ENCODE peak calls at places on chromosome 1, in nine cellular contexts. I is endothelial cell of umbilical vein; A is HCT116; T is mucosa of descending colon; U is A549; X is pancreas; L is Panc1; D is ovary; F is CD8-positive, alpha-beta T cell. W is an unnamed sample. For H3K9me3, the result is how much of the 10 kb centered on the place peaks cover.

GRCh38 chr1:21650400-21650799 is 18.8 kb downstream of the RAP1GAP start:
- DNase-seq in I (no peak), A (no peak), T (no peak), U (no peak), X (no peak), L (no peak), D (no peak), F (no peak), W (no peak)

GRCh38 chr1:178300350-178300699 is 196.4 kb downstream of the CLEC20A start:
- DNase-seq in I (no peak), A (no peak), T (no peak), U (no peak), X (no peak), L (no peak), D (no peak), F (no peak), W (no peak)

GRCh38 chr1:225908773-225909172 is 15.3 kb downstream of the PYCR2 start:
- DNase-seq in I (no peak), A (no peak), T (no peak), U (no peak), X (no peak), L (no peak), D (no peak), F (no peak), W (no peak)

GRCh38 chr1:55854911-55855310 is 639.7 kb upstream of the USP24 start:
- DNase-seq in I (no peak), A (no peak), T (no peak), U (no peak), X (no peak), L (no peak), D (no peak), F (no peak), W (no peak)

GRCh38 chr1:195733826-195734225 is 874.4 kb downstream of the KCNT2 start:
- DNase-seq in I (no peak), A (peak), T (peak), U (peak), X (no peak), L (no peak), D (no peak), F (no peak), W (no peak)

GRCh38 chr1:203321273-203322052 is 16.1 kb downstream of the BTG2 start:
- DNase-seq in I (no peak), A (no peak), T (no peak), U (no peak), X (no peak), L (no peak), D (no peak), F (no peak), W (no peak)

GRCh38 chr1:180623579-180624347 is 8.1 kb upstream of the XPR1 start:
- DNase-seq in I (peak), A (no peak), T (peak), U (peak), X (no peak), L (no peak), D (no peak), F (no peak), W (no peak)

GRCh38 chr1:67018574-67018973 is 35.4 kb downstream of the SLC35D1 start:
- DNase-seq in I (no peak), A (no peak), T (no peak), U (no peak), X (no peak), L (no peak), D (no peak), F (no peak), W (no peak)

GRCh38 chr1:180230791-180231505 is 884 bp downstream of the LHX4 start:
- DNase-seq in I (peak), A (no peak), T (no peak), U (no peak), X (no peak), L (no peak), D (no peak), F (no peak), W (no peak)

GRCh38 chr1:156421062-156421938 is 52.3 kb downstream of the RHBG start:
- DNase-seq in I (peak), A (peak), T (peak), U (peak), X (peak), L (no peak), D (peak), F (peak), W (peak)

GRCh38 chr1:201251851-201252430 is 31.4 kb upstream of the PKP1 start:
- DNase-seq in I (no peak), A (no peak), T (no peak), U (no peak), X (no peak), L (no peak), D (no peak), F (no peak), W (no peak)

GRCh38 chr1:50275564-50275963 is 147.7 kb downstream of the DMRTA2 start:
- DNase-seq in I (no peak), A (no peak), T (no peak), U (no peak), X (no peak), L (no peak), D (no peak), F (no peak), W (no peak)

GRCh38 chr1:117803318-117803717 is 126.1 kb downstream of the GDAP2 start:
- DNase-seq in I (no peak), A (no peak), T (no peak), U (no peak), X (no peak), L (no peak), D (no peak), F (no peak), W (no peak)

GRCh38 chr1:116674761-116675160 is 7.2 kb upstream of the IGSF3 start:
- DNase-seq in I (no peak), A (no peak), T (no peak), U (no peak), X (no peak), L (no peak), D (no peak), F (no peak), W (no peak)

GRCh38 chr1:49102752-49103151 is 326.1 kb upstream of the BEND5 start:
- DNase-seq in I (no peak), A (no peak), T (no peak), U (no peak), X (no peak), L (no peak), D (no peak), F (no peak), W (no peak)

GRCh38 chr1:16236091-16236494 is 890 bp downstream of the CPLANE2 start:
- DNase-seq in I (peak), A (peak), T (peak), U (peak), X (peak), L (no peak), D (no peak), F (peak), W (peak)

GRCh38 chr1:204830671-204831585 is 39.7 kb upstream of the NFASC start:
- DNase-seq in I (no peak), A (no peak), T (no peak), U (no peak), X (no peak), L (no peak), D (no peak), F (no peak), W (no peak)

GRCh38 chr1:11740258-11741192 is 4.6 kb downstream of the AGTRAP start:
- DNase-seq in I (no peak), A (no peak), T (no peak), U (no peak), X (no peak), L (no peak), D (no peak), F (no peak), W (no peak)

GRCh38 chr1:119870917-119871486 is 25.3 kb downstream of the ADAM30 start:
- DNase-seq in I (peak), A (peak), T (peak), U (peak), X (peak), L (peak), D (peak), F (peak), W (peak)

GRCh38 chr1:21607549-21608529 is 61.3 kb downstream of the RAP1GAP start:
- DNase-seq in I (peak), A (peak), T (peak), U (peak), X (peak), L (no peak), D (peak), F (no peak), W (no peak)

GRCh38 chr1:23254584-23254983 is 37.3 kb upstream of the HTR1D start:
- DNase-seq in I (no peak), A (no peak), T (no peak), U (no peak), X (no peak), L (no peak), D (no peak), F (no peak), W (no peak)

GRCh38 chr1:108200627-108201106 is 524 bp upstream of the SLC25A24 start:
- DNase-seq in I (peak), A (peak), T (peak), U (peak), X (peak), L (no peak), D (peak), F (peak), W (peak)

GRCh38 chr1:62438163-62438562 is 1.3 kb downstream of the USP1 start:
- DNase-seq in I (peak), A (no peak), T (no peak), U (no peak), X (no peak), L (no peak), D (no peak), F (no peak), W (no peak)

GRCh38 chr1:179709841-179710329 is 33.2 kb upstream of the FAM163A start:
- DNase-seq in I (peak), A (no peak), T (peak), U (no peak), X (no peak), L (no peak), D (peak), F (no peak), W (peak)

GRCh38 chr1:25699501-25700089 is 83.0 kb downstream of the MAN1C1 start:
- DNase-seq in I (no peak), A (no peak), T (no peak), U (no peak), X (no peak), L (no peak), D (peak), F (no peak), W (no peak)

GRCh38 chr1:25468037-25468436 is 37.3 kb downstream of the MACO1 start:
- DNase-seq in I (peak), A (no peak), T (no peak), U (no peak), X (peak), L (no peak), D (peak), F (no peak), W (no peak)

GRCh38 chr1:228238007-228238406 is 30.2 kb downstream of the OBSCN start:
- DNase-seq in I (no peak), A (no peak), T (no peak), U (no peak), X (no peak), L (no peak), D (no peak), F (no peak), W (no peak)

GRCh38 chr1:25130895-25131294 is 101.4 kb downstream of the SYF2 start:
- DNase-seq in I (no peak), A (no peak), T (no peak), U (no peak), X (no peak), L (no peak), D (no peak), F (no peak), W (no peak)

GRCh38 chr1:156444407-156445001 is 56.1 kb downstream of the MEF2D start:
- DNase-seq in I (peak), A (peak), T (no peak), U (peak), X (no peak), L (no peak), D (no peak), F (no peak), W (no peak)

GRCh38 chr1:150562384-150563339 is 13.5 kb downstream of the ADAMTSL4 start:
- DNase-seq in I (peak), A (no peak), T (peak), U (no peak), X (no peak), L (no peak), D (peak), F (peak), W (peak)

GRCh38 chr1:170881268-170882265 is 53.8 kb upstream of the MROH9 start:
- DNase-seq in I (peak), A (peak), T (peak), U (peak), X (no peak), L (peak), D (peak), F (no peak), W (no peak)

GRCh38 chr1:43367026-43367903 is 546 bp downstream of the ELOVL1 start:
- DNase-seq in I (peak), A (peak), T (peak), U (no peak), X (peak), L (no peak), D (no peak), F (no peak), W (peak)

GRCh38 chr1:156959414-156959813 is 39.0 kb downstream of the LRRC71 start:
- DNase-seq in I (peak), A (no peak), T (no peak), U (no peak), X (no peak), L (no peak), D (no peak), F (no peak), W (no peak)

GRCh38 chr1:54347955-54348699 is 58.1 kb downstream of the SSBP3 start:
- DNase-seq in I (no peak), A (no peak), T (peak), U (no peak), X (peak), L (no peak), D (no peak), F (no peak), W (no peak)

GRCh38 chr1:175889848-175890247 is 146.5 kb upstream of the TNR start:
- DNase-seq in I (no peak), A (no peak), T (no peak), U (no peak), X (no peak), L (no peak), D (no peak), F (no peak), W (no peak)

GRCh38 chr1:181772714-181773113 is 288.8 kb downstream of the ZNF648 start:
- DNase-seq in I (no peak), A (no peak), T (no peak), U (no peak), X (no peak), L (no peak), D (no peak), F (no peak), W (no peak)

GRCh38 chr1:47696911-47697441 is 259.1 kb downstream of the FOXD2 start:
- DNase-seq in I (no peak), A (peak), T (peak), U (no peak), X (no peak), L (no peak), D (no peak), F (no peak), W (no peak)

GRCh38 chr1:203644661-203645510 is 18.3 kb downstream of the ATP2B4 start:
- DNase-seq in I (peak), A (no peak), T (no peak), U (no peak), X (no peak), L (no peak), D (no peak), F (no peak), W (no peak)

GRCh38 chr1:180156631-180157091 is 2.0 kb downstream of the QSOX1 start:
- DNase-seq in I (no peak), A (no peak), T (no peak), U (no peak), X (no peak), L (no peak), D (no peak), F (no peak), W (no peak)

DNA sequence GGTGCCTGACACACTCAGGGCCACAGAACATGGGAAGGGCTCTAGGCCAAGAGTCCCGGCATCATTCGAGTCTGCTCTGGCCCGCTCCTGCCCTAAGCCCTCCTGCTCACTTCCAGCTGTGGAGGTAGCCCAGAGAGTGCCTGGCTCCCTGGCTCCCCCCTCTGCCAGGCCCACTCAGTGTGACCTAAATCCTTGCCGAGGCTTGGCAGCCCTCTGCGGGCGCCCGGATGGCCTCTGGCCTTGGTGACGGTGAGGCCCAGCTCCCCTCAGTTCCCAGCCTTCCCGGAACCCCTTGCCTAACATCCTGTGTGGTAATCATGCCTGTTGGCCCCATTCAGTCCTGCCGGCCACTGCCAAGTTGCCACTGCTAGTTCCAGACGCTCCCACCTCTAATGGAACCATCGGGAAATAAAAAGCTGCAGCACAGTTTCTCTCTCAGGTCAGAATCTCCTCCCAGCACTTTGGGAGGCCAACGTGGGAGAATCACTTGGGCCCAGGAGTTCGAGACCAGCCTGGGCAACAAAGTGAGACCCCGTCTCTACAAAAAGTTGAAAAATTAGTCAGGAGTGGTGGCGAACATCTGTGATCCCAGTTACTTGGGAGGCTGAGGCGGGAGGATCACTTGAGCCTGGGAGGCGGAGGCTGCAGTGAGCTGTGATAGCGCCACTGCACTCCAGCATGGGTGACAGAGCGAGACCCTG is 1.2 kb upstream of the H6PD start:
- DNase-seq in I (peak), A (no peak), T (no peak), U (no peak), X (peak), L (no peak), D (peak), F (no peak), W (no peak)
- TF ChIP-seq CTCF in I (no peak), A (no peak), T (no peak), U (no peak), X (no peak), L (no peak), D (no peak), F (no peak), W (no peak)

GRCh38 chr1:152801333-152801732 is 4.8 kb downstream of the LCE1D start:
- DNase-seq in I (no peak), A (no peak), T (no peak), U (no peak), X (no peak), L (no peak), D (no peak), F (no peak), W (no peak)
- H3K9me3 ChIP-seq in I (under half), A (under half), T (under half), U (under half), X (under half), L (under half), D (under half), F (under half), W (under half)

GRCh38 chr1:212608209-212608955 is at the start of gene ATF3:
- DNase-seq in I (peak), A (peak), T (peak), U (peak), X (peak), L (peak), D (peak), F (peak), W (peak)

GRCh38 chr1:212611000-212611636 is 2.6 kb downstream of the ATF3 start:
- DNase-seq in I (no peak), A (no peak), T (no peak), U (no peak), X (no peak), L (no peak), D (no peak), F (no peak), W (no peak)

GRCh38 chr1:212610575-212610967 is 2.0 kb downstream of the ATF3 start:
- DNase-seq in I (no peak), A (no peak), T (no peak), U (no peak), X (no peak), L (no peak), D (no peak), F (no peak), W (no peak)

GRCh38 chr1:212608956-212609700 is 567 bp downstream of the ATF3 start:
- DNase-seq in I (peak), A (no peak), T (peak), U (no peak), X (peak), L (no peak), D (peak), F (peak), W (peak)

GRCh38 chr1:212609701-212610574 is 1.4 kb downstream of the ATF3 start:
- DNase-seq in I (no peak), A (no peak), T (no peak), U (no peak), X (no peak), L (no peak), D (no peak), F (no peak), W (no peak)
- TF ChIP-seq CTCF in I (no peak), A (no peak), T (no peak), U (no peak), X (no peak), L (no peak), D (no peak), F (no peak), W (peak)

DNA sequence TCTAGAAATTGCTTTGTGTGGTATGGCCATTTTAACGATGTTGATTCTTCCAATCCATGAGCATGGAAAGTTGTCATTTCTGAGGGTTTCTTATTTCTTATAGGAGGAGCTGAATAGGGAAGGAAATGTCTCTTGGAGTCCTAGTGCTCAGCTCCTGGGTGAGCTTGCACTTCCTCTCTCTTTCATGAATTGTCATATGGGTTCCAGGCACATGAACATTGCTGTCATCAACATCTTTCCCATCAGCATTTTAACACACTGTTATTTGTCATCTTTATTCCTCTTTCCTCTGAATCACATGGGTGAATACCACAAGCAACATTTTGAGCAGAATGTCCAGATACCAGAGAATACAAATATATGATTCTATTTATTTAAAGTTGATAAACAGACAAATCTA is 23.4 kb downstream of the SLAMF6 start:
- DNase-seq in I (no peak), A (no peak), T (no peak), U (no peak), X (no peak), L (no peak), D (no peak), F (no peak), W (no peak)
- H3K9me3 ChIP-seq in I (under half), A (under half), T (under half), U (under half), X (under half), L (under half), D (under half), F (under half), W (under half)

GRCh38 chr1:61337037-61337436 is 254.7 kb downstream of the NFIA start:
- DNase-seq in I (peak), A (no peak), T (no peak), U (peak), X (no peak), L (no peak), D (no peak), F (no peak), W (no peak)
- TF ChIP-seq CTCF in I (no peak), A (no peak), T (no peak), U (peak), X (no peak), L (peak), D (no peak), F (no peak), W (no peak)

DNA sequence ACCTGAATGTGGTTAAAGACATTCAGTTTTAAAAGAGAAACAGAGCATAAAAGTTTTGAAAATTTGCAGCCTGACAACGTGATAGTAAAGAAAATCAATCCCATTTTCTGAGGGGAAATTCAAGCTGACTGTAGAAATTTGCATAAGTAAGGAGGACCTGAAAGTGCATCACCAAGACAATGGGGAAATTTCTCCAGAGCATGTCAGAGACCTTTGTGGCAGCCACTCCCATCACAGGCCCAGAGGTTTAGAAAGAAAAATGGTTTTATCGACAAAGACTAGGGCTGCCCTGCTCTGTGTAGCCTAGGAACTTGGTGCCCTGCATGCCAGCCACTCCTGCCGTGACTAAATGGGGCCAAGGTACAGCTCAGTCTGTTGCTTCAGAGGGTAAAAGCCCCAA is 1640.2 kb upstream of the PRMT6 start:
- DNase-seq in I (no peak), A (no peak), T (no peak), U (no peak), X (no peak), L (no peak), D (no peak), F (no peak), W (no peak)
- H3K9me3 ChIP-seq in I (under half), A (under half), T (under half), U (under half), X (under half), L (under half), D (under half), F (under half), W (under half)

GRCh38 chr1:234009668-234010067 is 105.2 kb downstream of the SLC35F3 start:
- DNase-seq in I (no peak), A (no peak), T (no peak), U (no peak), X (no peak), L (no peak), D (no peak), F (no peak), W (no peak)
- TF ChIP-seq CTCF in I (no peak), A (no peak), T (no peak), U (no peak), X (no peak), L (no peak), D (no peak), F (no peak), W (no peak)

GRCh38 chr1:3114846-3115245 is 45.8 kb downstream of the PRDM16 start:
- DNase-seq in I (no peak), A (no peak), T (no peak), U (no peak), X (peak), L (no peak), D (no peak), F (no peak), W (no peak)
- H3K9me3 ChIP-seq in I (under half), A (under half), T (under half), U (under half), X (under half), L (under half), D (under half), F (under half), W (under half)

W was measured in CD4-positive, alpha-beta T cell.